ENCODE peak calls at places on chromosomes 7 and 10, in four cellular contexts. Y is amniotic stem cell, K is GM23248, C is A172. M is an unnamed sample.

GRCh38 chr7:90708841-90709317 is 112.8 kb downstream of the CDK14 start:
- DNase-seq in C (peak), K (peak), Y (no peak), M (peak)

GRCh38 chr10:42953684-42954674 is 122.9 kb upstream of the RET start:
- DNase-seq in K (no peak), C (no peak), Y (no peak), M (no peak)

GRCh38 chr10:47453435-47454293 is 30.3 kb downstream of the ANXA8 start:
- DNase-seq in C (no peak), Y (no peak), K (no peak), M (no peak)

GRCh38 chr7:158727690-158728089 is 23.1 kb upstream of the NCAPG2 start:
- DNase-seq in C (no peak), Y (no peak), K (no peak), M (no peak)

GRCh38 chr7:122137291-122138077 is 6.6 kb downstream of the AASS start:
- DNase-seq in C (peak), K (peak), Y (no peak), M (no peak)

GRCh38 chr10:113111900-113112853 is 162.1 kb downstream of the TCF7L2 start:
- DNase-seq in K (peak), Y (no peak), C (no peak), M (no peak)

GRCh38 chr7:142868188-142868811 is 13.4 kb downstream of the EPHB6 start:
- DNase-seq in Y (no peak), K (no peak), C (no peak), M (no peak)

GRCh38 chr7:120272896-120273475 is at the start of gene KCND2:
- DNase-seq in Y (no peak), C (no peak), K (peak), M (peak)

GRCh38 chr7:106841896-106842390 is 23.1 kb upstream of the PIK3CG start:
- DNase-seq in C (no peak), K (peak), Y (no peak), M (no peak)

GRCh38 chr7:50206521-50207250 is 97.8 kb upstream of the IKZF1 start:
- DNase-seq in C (no peak), K (peak), Y (no peak), M (no peak)

GRCh38 chr7:98963305-98963704 is 85.0 kb downstream of the TRRAP start:
- DNase-seq in K (no peak), C (no peak), Y (no peak), M (no peak)

GRCh38 chr10:16891375-16892313 is 74.4 kb upstream of the RSU1 start:
- DNase-seq in Y (no peak), C (peak), K (peak), M (peak)

GRCh38 chr10:33277135-33277536 is 57.3 kb downstream of the NRP1 start:
- DNase-seq in C (no peak), Y (no peak), K (peak), M (no peak)

GRCh38 chr7:18400726-18401125 is 94.8 kb upstream of the HDAC9 start:
- DNase-seq in C (no peak), K (no peak), Y (no peak), M (no peak)

GRCh38 chr10:36591436-36591835 is 534.0 kb upstream of the ANKRD30A start:
- DNase-seq in K (no peak), C (no peak), Y (no peak), M (no peak)

GRCh38 chr7:100719523-100720319 is 547 bp upstream of the EPO start:
- DNase-seq in C (no peak), K (peak), Y (peak), M (no peak)

GRCh38 chr10:69636273-69636575 is 6.2 kb downstream of the FAM241B start:
- DNase-seq in K (no peak), Y (no peak), C (no peak), M (no peak)

GRCh38 chr10:86663576-86664369 is 4.5 kb upstream of the LDB3 start:
- DNase-seq in Y (no peak), K (no peak), C (no peak), M (no peak)

GRCh38 chr7:66304536-66304935 is 99.4 kb downstream of the TPST1 start:
- DNase-seq in Y (no peak), K (no peak), C (peak), M (no peak)

GRCh38 chr10:69961168-69961863 is 91.3 kb upstream of the MACROH2A2 start:
- DNase-seq in C (no peak), Y (no peak), K (no peak), M (peak)

GRCh38 chr7:7970620-7971307 is 2.2 kb downstream of the GLCCI1 start:
- DNase-seq in Y (no peak), K (peak), C (peak), M (no peak)

GRCh38 chr10:30683496-30683895 is 53.9 kb upstream of the LYZL2 start:
- DNase-seq in K (no peak), C (no peak), Y (no peak), M (no peak)

GRCh38 chr10:95567903-95568630 is 6.9 kb upstream of the SORBS1 start:
- DNase-seq in Y (no peak), C (peak), K (peak), M (no peak)

GRCh38 chr10:124053971-124054370 is 39.4 kb downstream of the CHST15 start:
- DNase-seq in K (no peak), Y (no peak), C (peak), M (peak)

GRCh38 chr7:19405546-19405945 is 260.3 kb upstream of the FERD3L start:
- DNase-seq in C (peak), K (peak), Y (no peak), M (no peak)

GRCh38 chr7:124085168-124085567 is 52.3 kb upstream of the TMEM229A start:
- DNase-seq in Y (no peak), K (no peak), C (peak), M (no peak)

GRCh38 chr10:1519391-1519790 is 217.9 kb downstream of the ADARB2 start:
- DNase-seq in Y (no peak), C (no peak), K (no peak), M (no peak)

GRCh38 chr10:49158399-49158798 is 24.6 kb upstream of the FAM170B start:
- DNase-seq in C (no peak), K (no peak), Y (no peak), M (peak)

GRCh38 chr10:34581871-34582532 is 233.1 kb downstream of the PARD3 start:
- DNase-seq in K (peak), Y (no peak), C (peak), M (no peak)

GRCh38 chr10:71234970-71235681 is 22.8 kb downstream of the UNC5B start:
- DNase-seq in Y (no peak), C (peak), K (peak), M (no peak)

GRCh38 chr10:77432398-77432797 is 205.2 kb downstream of the KCNMA1 start:
- DNase-seq in K (no peak), C (no peak), Y (no peak), M (no peak)

GRCh38 chr10:69419761-69420126 is 3.0 kb upstream of the TACR2 start:
- DNase-seq in C (no peak), Y (no peak), K (no peak), M (no peak)

GRCh38 chr7:91194841-91195240 is 69.4 kb upstream of the FZD1 start:
- DNase-seq in K (peak), C (no peak), Y (no peak), M (no peak)

GRCh38 chr10:27104919-27105318 is 4.6 kb upstream of the ANKRD26 start:
- DNase-seq in K (no peak), C (no peak), Y (no peak), M (no peak)

GRCh38 chr10:17074548-17074860 is 55.1 kb downstream of the CUBN start:
- DNase-seq in C (peak), Y (no peak), K (peak), M (no peak)

GRCh38 chr10:103888113-103888841 is 29.7 kb downstream of the STN1 start:
- DNase-seq in Y (no peak), K (peak), C (peak), M (peak)

M was measured in GM23338.